ENCODE peak calls at places on chromosomes 4 and X, in ten cellular contexts. D is endothelial cell of umbilical vein, W is spleen, I is neural progenitor cell, F is heart left ventricle, V is IMR-90, L is body of pancreas, H is tibial nerve, G is hepatocyte, Z is pancreas. X is an unnamed sample.

GRCh38 chr4:185395255-185395955 is at the start of gene LRP2BP:
- DNase-seq in F (no peak), I (no peak), V (no peak), Z (no peak), W (no peak), H (no peak), G (no peak), L (no peak), D (peak), X (no peak)

GRCh38 chrX:22373766-22374165 is 101.1 kb downstream of the CBLL2 start:
- DNase-seq in W (no peak), L (no peak), G (no peak), F (no peak), H (no peak), D (peak), V (no peak), I (no peak), Z (no peak), X (no peak)

GRCh38 chr4:1490906-1491629 is 84.8 kb upstream of the NKX1-1 start:
- DNase-seq in L (no peak), D (no peak), W (no peak), V (no peak), G (no peak), F (no peak), Z (peak), H (no peak), I (no peak), X (no peak)

GRCh38 chrX:10199212-10199611 is 42.4 kb downstream of the CLCN4 start:
- DNase-seq in H (peak), D (peak), W (peak), V (peak), I (no peak), Z (no peak), F (no peak), G (no peak), L (no peak), X (peak)

GRCh38 chrX:107482046-107482445 is 32.6 kb downstream of the FRMPD3 start:
- DNase-seq in W (no peak), F (no peak), Z (no peak), H (no peak), D (no peak), G (no peak), I (no peak), L (no peak), V (no peak), X (no peak)

GRCh38 chr4:39114436-39114835 is 52.4 kb downstream of the KLHL5 start:
- DNase-seq in I (no peak), Z (no peak), F (no peak), L (no peak), G (no peak), H (no peak), V (peak), D (no peak), W (no peak), X (no peak)

GRCh38 chr4:167868163-167868562 is 224.2 kb upstream of the ANXA10 start:
- DNase-seq in H (no peak), D (peak), V (peak), L (no peak), F (no peak), I (no peak), Z (no peak), G (no peak), W (no peak), X (no peak)

GRCh38 chr4:24862073-24862751 is 50.6 kb downstream of the CCDC149 start:
- DNase-seq in D (no peak), G (no peak), W (no peak), L (no peak), F (no peak), H (no peak), Z (no peak), V (no peak), I (no peak), X (no peak)

GRCh38 chr4:174408841-174409552 is 113.3 kb downstream of the HPGD start:
- DNase-seq in G (no peak), H (no peak), I (no peak), V (no peak), Z (no peak), L (no peak), F (no peak), W (no peak), D (no peak), X (no peak)

GRCh38 chr4:108466936-108467902 is 153.2 kb upstream of the RPL34 start:
- DNase-seq in H (no peak), F (no peak), Z (no peak), G (no peak), I (no peak), V (peak), D (no peak), W (no peak), L (no peak), X (no peak)

GRCh38 chrX:78945186-78945912 is at the start of gene P2RY10:
- DNase-seq in Z (no peak), D (no peak), I (no peak), W (no peak), G (no peak), F (no peak), V (no peak), H (no peak), L (no peak), X (no peak)

GRCh38 chr4:18366762-18367358 is 345.3 kb upstream of the LCORL start:
- DNase-seq in D (peak), Z (no peak), V (peak), W (no peak), I (peak), H (no peak), L (no peak), G (peak), F (no peak), X (no peak)

GRCh38 chr4:97987019-97987648 is 156.1 kb downstream of the STPG2 start:
- DNase-seq in Z (no peak), F (no peak), H (no peak), W (no peak), G (peak), L (no peak), D (peak), V (no peak), I (peak), X (no peak)

GRCh38 chr4:7073526-7074390 is 5.9 kb upstream of the GRPEL1 start:
- DNase-seq in W (no peak), I (peak), F (no peak), D (peak), V (peak), H (peak), L (no peak), Z (no peak), G (peak), X (no peak)

GRCh38 chrX:132940727-132941162 is 17.7 kb downstream of the HS6ST2 start:
- DNase-seq in H (no peak), W (no peak), D (no peak), G (no peak), Z (no peak), I (peak), V (no peak), F (no peak), L (no peak), X (no peak)

GRCh38 chr4:176964116-176964691 is 171.5 kb upstream of the VEGFC start:
- DNase-seq in W (no peak), H (no peak), V (no peak), G (no peak), D (no peak), F (no peak), I (no peak), Z (no peak), L (no peak), X (no peak)

GRCh38 chrX:77742788-77743476 is 43.1 kb downstream of the ATRX start:
- DNase-seq in V (no peak), D (peak), W (no peak), F (peak), L (no peak), G (no peak), I (no peak), H (no peak), Z (no peak), X (no peak)

GRCh38 chrX:9681422-9681821 is 84.2 kb downstream of the GPR143 start:
- DNase-seq in W (no peak), D (no peak), V (peak), Z (no peak), F (no peak), L (no peak), H (no peak), I (no peak), G (no peak), X (no peak)

GRCh38 chrX:44012484-44013096 is 39.4 kb upstream of the NDP start:
- DNase-seq in V (peak), I (no peak), F (no peak), G (no peak), W (peak), D (peak), Z (no peak), H (peak), L (peak), X (peak)

GRCh38 chr4:144695721-144696120 is 49.8 kb downstream of the HHIP start:
- DNase-seq in V (no peak), G (no peak), L (no peak), H (no peak), I (no peak), Z (no peak), F (no peak), W (no peak), D (no peak), X (no peak)
- H3K27ac ChIP-seq in V (no peak), G (no peak), L (no peak), H (no peak), I (no peak), Z (no peak), F (no peak), W (no peak), D (no peak), X (no peak)

GRCh38 chrX:120029354-120029753 is 48.1 kb downstream of the RHOXF2B start:
- DNase-seq in V (no peak), D (no peak), Z (no peak), W (no peak), G (no peak), H (no peak), F (no peak), I (no peak), L (no peak), X (no peak)
- TF ChIP-seq CTCF in V (no peak), D (no peak), Z (no peak), W (no peak), G (no peak), H (no peak), F (no peak), I (no peak), L (no peak), X (no peak)

GRCh38 chrX:36983831-36984230 is 24.3 kb upstream of the FAM47C start:
- DNase-seq in V (no peak), F (no peak), Z (no peak), L (no peak), I (no peak), H (no peak), D (no peak), W (no peak), G (no peak), X (no peak)

GRCh38 chrX:36986231-36986630 is 21.9 kb upstream of the FAM47C start:
- DNase-seq in Z (peak), W (peak), I (peak), F (no peak), V (no peak), L (no peak), H (no peak), D (no peak), G (no peak), X (no peak)
- H3K4me3 ChIP-seq in Z (no peak), W (peak), I (peak), F (no peak), V (no peak), L (no peak), H (no peak), D (no peak), G (no peak), X (no peak)

DNA sequence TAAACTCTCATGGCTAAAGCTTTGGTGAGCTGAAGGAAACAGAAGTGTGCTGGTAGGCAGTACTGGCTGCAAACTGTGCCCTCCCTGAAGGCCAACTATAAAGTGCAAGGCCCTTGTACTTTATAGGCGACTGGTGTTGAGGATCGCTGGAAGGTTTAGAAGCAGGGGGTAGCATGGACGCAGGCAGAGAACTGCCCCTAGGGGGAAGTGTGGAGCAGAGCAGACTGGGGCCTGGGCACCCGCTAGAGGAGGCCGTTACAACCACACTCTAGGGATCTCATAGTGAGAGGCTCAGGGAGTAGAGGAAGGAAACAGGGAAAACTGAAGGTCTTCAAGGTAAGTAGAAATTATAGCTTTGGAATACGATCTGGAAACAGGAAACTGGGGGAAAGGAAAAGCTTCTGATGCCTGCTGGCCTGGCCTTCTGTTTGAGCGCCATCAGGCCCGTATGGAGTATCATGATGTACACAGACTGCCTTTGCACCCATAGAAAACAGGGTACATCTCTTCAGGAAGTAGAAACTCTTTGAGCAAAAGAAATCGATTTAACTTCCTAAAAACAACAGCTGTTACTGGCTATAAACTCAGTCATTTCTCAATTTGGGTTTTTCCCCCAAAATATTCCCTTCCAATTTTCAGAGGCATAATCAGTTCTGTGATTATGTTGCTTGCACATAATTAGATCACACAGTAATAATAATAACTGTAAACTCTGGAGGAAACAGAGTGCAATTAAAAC is 23.9 kb upstream of the TMSB4X start:
- DNase-seq in V (no peak), G (peak), I (peak), W (peak), H (no peak), Z (no peak), F (no peak), L (no peak), D (no peak), X (no peak)
- H3K27ac ChIP-seq in V (peak), G (peak), I (no peak), W (peak), H (peak), Z (no peak), F (peak), L (peak), D (peak), X (peak)

X was measured in lung.